ENCODE peak calls at places on chromosome 5, in eight cellular contexts. C, I, P, U, Z, L, X and N are unnamed samples.

GRCh38 chr5:150361301-150361700 is 3.8 kb downstream of the TCOF1 start:
- DNase-seq in C (no peak), I (no peak), P (no peak), U (no peak), Z (peak; percentile 41), L (no peak), X (no peak), N (no peak)

GRCh38 chr5:43000198-43000840 is 39.8 kb downstream of the ANXA2R start:
- DNase-seq in C (peak; percentile 55), I (no peak), P (no peak), U (peak; percentile 76), Z (no peak), L (no peak), X (no peak), N (peak; percentile 66)

GRCh38 chr5:115553082-115553481 is 8.5 kb upstream of the FEM1C start:
- DNase-seq in C (no peak), I (no peak), P (no peak), U (no peak), Z (no peak), L (no peak), X (no peak), N (no peak)

GRCh38 chr5:147805030-147805454 is 22.5 kb upstream of the JAKMIP2 start:
- DNase-seq in C (no peak), I (peak; percentile 10), P (no peak), U (peak; percentile 84), Z (no peak), L (no peak), X (peak; percentile 17), N (no peak)

GRCh38 chr5:95471922-95472321 is 80.8 kb downstream of the FAM81B start:
- DNase-seq in C (no peak), I (no peak), P (no peak), U (no peak), Z (no peak), L (no peak), X (no peak), N (no peak)

GRCh38 chr5:65102826-65103673 is 334.3 kb downstream of the CWC27 start:
- DNase-seq in C (peak; percentile 30), I (peak; percentile 80), P (no peak), U (peak; percentile 88), Z (no peak), L (peak; percentile 60), X (peak; percentile 70), N (no peak)

GRCh38 chr5:115098041-115098702 is 71.5 kb downstream of the TRIM36 start:
- DNase-seq in C (no peak), I (peak; percentile 60), P (no peak), U (no peak), Z (peak; percentile 7), L (peak; percentile 34), X (peak; percentile 23), N (peak; percentile 23)

GRCh38 chr5:178433273-178433775 is 156.9 kb downstream of the COL23A1 start:
- DNase-seq in C (no peak), I (no peak), P (no peak), U (no peak), Z (no peak), L (no peak), X (no peak), N (no peak)

GRCh38 chr5:67082941-67083340 is 113.7 kb downstream of the CD180 start:
- DNase-seq in C (no peak), I (no peak), P (no peak), U (no peak), Z (no peak), L (no peak), X (no peak), N (no peak)

GRCh38 chr5:19266791-19267190 is 721.2 kb downstream of the CDH18 start:
- DNase-seq in C (no peak), I (no peak), P (no peak), U (no peak), Z (no peak), L (no peak), X (no peak), N (no peak)

GRCh38 chr5:19258686-19259085 is 729.3 kb downstream of the CDH18 start:
- DNase-seq in C (no peak), I (no peak), P (no peak), U (no peak), Z (no peak), L (no peak), X (no peak), N (no peak)

GRCh38 chr5:19256036-19256435 is 732.0 kb downstream of the CDH18 start:
- DNase-seq in C (no peak), I (no peak), P (no peak), U (no peak), Z (no peak), L (no peak), X (no peak), N (no peak)

GRCh38 chr5:19264821-19265220 is 723.2 kb downstream of the CDH18 start:
- DNase-seq in C (no peak), I (no peak), P (no peak), U (no peak), Z (no peak), L (no peak), X (no peak), N (no peak)

DNA sequence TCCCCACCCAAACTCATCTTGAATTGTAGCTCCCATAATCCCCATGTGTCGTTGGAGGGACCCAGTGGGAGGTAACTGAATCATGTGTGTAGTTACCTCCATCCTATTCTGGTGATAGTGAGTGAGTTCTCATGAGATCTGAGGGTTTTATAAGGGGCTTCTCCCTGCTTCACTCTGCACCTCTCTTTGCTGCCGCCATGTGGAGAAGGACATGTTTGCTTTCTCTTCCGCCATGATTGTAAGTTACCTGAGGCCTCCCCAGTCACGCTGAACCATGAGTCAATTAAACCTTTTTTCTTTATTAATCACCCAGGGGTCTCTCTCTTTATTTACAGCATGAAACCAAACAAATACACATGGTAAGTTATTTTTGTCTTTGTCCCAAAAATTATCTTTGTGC is 726.1 kb downstream of the CDH18 start:
- DNase-seq in C (no peak), I (no peak), P (no peak), U (no peak), Z (no peak), L (no peak), X (no peak), N (no peak)
- TF ChIP-seq CTCF in C (no peak), I (no peak), P (no peak), U (no peak), Z (no peak), L (no peak), X (no peak), N (no peak)

GRCh38 chr5:159206818-159207217 is 2.5 kb downstream of the RNF145 start:
- DNase-seq in C (no peak), I (no peak), P (no peak), U (no peak), Z (no peak), L (no peak), X (no peak), N (no peak)

GRCh38 chr5:159199780-159200179 is 9.6 kb downstream of the RNF145 start:
- DNase-seq in C (no peak), I (no peak), P (no peak), U (no peak), Z (no peak), L (no peak), X (no peak), N (no peak)

GRCh38 chr5:159202151-159202550 is 7.2 kb downstream of the RNF145 start:
- DNase-seq in C (no peak), I (no peak), P (no peak), U (no peak), Z (no peak), L (no peak), X (no peak), N (no peak)

GRCh38 chr5:159206368-159206767 is 3.0 kb downstream of the RNF145 start:
- DNase-seq in C (no peak), I (no peak), P (no peak), U (no peak), Z (no peak), L (no peak), X (no peak), N (no peak)

DNA sequence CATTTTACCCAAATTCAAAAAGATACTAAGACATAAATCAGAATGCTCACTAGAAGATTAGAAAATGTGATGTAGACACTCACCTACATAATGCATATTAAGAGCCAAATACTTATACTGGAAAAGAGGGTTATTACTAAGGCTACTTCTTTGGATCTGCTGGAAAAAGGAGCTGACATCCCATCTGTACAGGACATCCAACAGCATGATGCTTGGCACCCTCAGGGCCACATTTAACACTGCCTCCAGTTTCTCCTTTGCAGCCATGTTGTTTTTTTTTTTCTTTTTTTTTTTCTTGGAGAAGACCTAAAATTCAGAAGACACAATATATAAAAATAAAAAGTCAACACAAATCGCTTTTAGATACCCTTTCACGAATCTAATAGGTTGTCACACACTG is 6.0 kb downstream of the RNF145 start:
- DNase-seq in C (no peak), I (no peak), P (no peak), U (no peak), Z (no peak), L (no peak), X (no peak), N (no peak)
- TF ChIP-seq CTCF in C (no peak), I (no peak), P (no peak), U (no peak), Z (no peak), L (no peak), X (no peak), N (no peak)

GRCh38 chr5:161446655-161447054 is 99.9 kb downstream of the GABRB2 start:
- DNase-seq in C (no peak), I (no peak), P (no peak), U (no peak), Z (no peak), L (no peak), X (no peak), N (no peak)
- TF ChIP-seq CTCF in C (no peak), I (no peak), P (no peak), U (no peak), Z (no peak), L (no peak), X (no peak), N (no peak)

GRCh38 chr5:1363581-1363980 is 18.7 kb upstream of the CLPTM1L start:
- DNase-seq in C (no peak), I (no peak), P (no peak), U (peak; percentile 74), Z (no peak), L (no peak), X (no peak), N (no peak)

GRCh38 chr5:1362242-1363015 is 17.5 kb upstream of the CLPTM1L start:
- DNase-seq in C (no peak), I (no peak), P (no peak), U (peak; percentile 64), Z (no peak), L (no peak), X (no peak), N (no peak)

GRCh38 chr5:1364211-1364610 is 19.3 kb upstream of the CLPTM1L start:
- DNase-seq in C (no peak), I (no peak), P (no peak), U (peak; percentile 42), Z (no peak), L (no peak), X (no peak), N (no peak)

GRCh38 chr5:1360861-1361260 is 16.0 kb upstream of the CLPTM1L start:
- DNase-seq in C (no peak), I (no peak), P (no peak), U (peak; percentile 59), Z (no peak), L (no peak), X (no peak), N (no peak)

DNA sequence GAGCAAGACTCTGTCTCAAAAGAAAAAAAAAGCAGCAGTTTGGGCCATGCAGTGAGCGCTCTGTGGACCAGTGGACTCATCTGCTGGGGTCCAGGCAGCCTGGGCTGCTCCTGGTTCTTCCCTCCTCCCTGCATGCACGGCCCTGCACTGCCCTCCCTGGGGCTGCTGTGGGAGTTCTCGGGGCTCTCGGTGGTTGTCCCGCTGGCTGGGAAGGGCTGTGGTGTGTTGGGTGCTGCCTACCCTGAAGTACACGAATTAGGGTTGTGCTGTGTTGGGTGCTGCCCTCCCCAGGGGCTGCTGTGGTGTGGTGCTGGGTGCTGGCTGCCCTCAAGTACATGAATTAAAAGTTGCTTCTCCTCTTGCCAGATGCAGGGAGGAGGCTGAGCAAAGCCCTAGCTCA is 18.3 kb upstream of the CLPTM1L start:
- DNase-seq in C (no peak), I (no peak), P (no peak), U (peak; percentile 69), Z (no peak), L (no peak), X (no peak), N (no peak)
- TF ChIP-seq CTCF in C (no peak), I (no peak), P (no peak), U (no peak), Z (no peak), L (no peak), X (no peak), N (no peak)